ENCODE peak calls at places on chromosomes 3 and 15, in four cellular contexts. U is amniotic stem cell; W is activated CD8-positive, alpha-beta memory T cell treated with anti-CD3 and anti-CD28 coated beads for 24 hours; Y is fibroblast of lung. D is an unnamed sample.

GRCh38 chr3:105364113-105364512 is 2.6 kb upstream of the ALCAM start:
- DNase-seq in U (peak), W (no peak), Y (peak), D (no peak)

GRCh38 chr3:76826915-76827314 is 213.0 kb upstream of the ROBO2 start:
- DNase-seq in U (no peak), W (no peak), Y (no peak), D (no peak)

GRCh38 chr15:66578286-66578875 is 12.6 kb upstream of the LCTL start:
- DNase-seq in U (no peak), W (no peak), Y (peak), D (peak)

GRCh38 chr3:15387735-15388134 is 39.6 kb downstream of the METTL6 start:
- DNase-seq in U (no peak), W (no peak), Y (no peak), D (no peak)

GRCh38 chr15:81274932-81275341 is 49.0 kb downstream of the STARD5 start:
- DNase-seq in U (peak), W (peak), Y (peak), D (peak)

GRCh38 chr3:46564190-46565112 is 1.7 kb downstream of the LRRC2 start:
- DNase-seq in U (no peak), W (no peak), Y (peak), D (no peak)

GRCh38 chr15:58185439-58185838 is 47.3 kb downstream of the AQP9 start:
- DNase-seq in U (no peak), W (no peak), Y (no peak), D (no peak)

GRCh38 chr15:38354321-38354929 is 99.5 kb upstream of the FAM98B start:
- DNase-seq in U (peak), W (peak), Y (peak), D (no peak)

GRCh38 chr15:50315814-50316630 is 39.0 kb downstream of the GABPB1 start:
- DNase-seq in U (peak), W (no peak), Y (peak), D (no peak)

GRCh38 chr3:146953523-146954125 is 348.5 kb upstream of the PLSCR5 start:
- DNase-seq in U (no peak), W (no peak), Y (peak), D (no peak)

GRCh38 chr15:82051664-82052063 is 5.8 kb upstream of the MEX3B start:
- DNase-seq in U (no peak), W (no peak), Y (peak), D (no peak)

GRCh38 chr3:126019683-126020082 is 50.7 kb downstream of the ROPN1B start:
- DNase-seq in U (no peak), W (peak), Y (no peak), D (no peak)

GRCh38 chr3:104102386-104102785 is 1264.3 kb upstream of the ALCAM start:
- DNase-seq in U (peak), W (no peak), Y (peak), D (peak)

GRCh38 chr15:100209204-100209603 is 132.6 kb downstream of the ADAMTS17 start:
- DNase-seq in U (no peak), W (no peak), Y (no peak), D (no peak)

GRCh38 chr15:62896969-62897486 is 145.5 kb upstream of the TPM1 start:
- DNase-seq in U (peak), W (no peak), Y (peak), D (peak)

GRCh38 chr15:30046414-30046813 is 36.3 kb upstream of the GOLGA8J start:
- DNase-seq in U (no peak), W (no peak), Y (no peak), D (no peak)

GRCh38 chr3:24678021-24678420 is 183.4 kb upstream of the THRB start:
- DNase-seq in U (no peak), W (no peak), Y (no peak), D (no peak)

GRCh38 chr3:112042842-112043280 is 8.3 kb downstream of the TMPRSS7 start:
- DNase-seq in U (no peak), W (no peak), Y (no peak), D (no peak)

GRCh38 chr3:13879102-13879945 is 547 bp downstream of the WNT7A start:
- DNase-seq in U (no peak), W (peak), Y (no peak), D (no peak)

GRCh38 chr15:39575180-39575579 is 5.7 kb upstream of the THBS1 start:
- DNase-seq in U (no peak), W (no peak), Y (no peak), D (no peak)

GRCh38 chr15:65254237-65254820 is 32.4 kb downstream of the PARP16 start:
- DNase-seq in U (no peak), W (no peak), Y (no peak), D (no peak)

GRCh38 chr15:101070502-101071273 is 151.5 kb downstream of the LRRK1 start:
- DNase-seq in U (peak), W (no peak), Y (peak), D (peak)

GRCh38 chr15:61830536-61831330 is 229.5 kb downstream of the VPS13C start:
- DNase-seq in U (no peak), W (no peak), Y (no peak), D (no peak)